ENCODE peak calls at places on chromosomes 2 and 18, in four cellular contexts. P, A, J and O are unnamed samples.

GRCh38 chr2:140122001-140122400 is 1341.8 kb upstream of the NXPH2 start:
- DNase-seq in A (no peak), P (peak), J (no peak), O (no peak)

GRCh38 chr2:236754234-236754924 is 184.8 kb downstream of the ACKR3 start:
- DNase-seq in P (no peak), J (no peak), A (no peak), O (no peak)

GRCh38 chr2:607172-607571 is 70.0 kb downstream of the TMEM18 start:
- DNase-seq in P (no peak), J (no peak), A (no peak), O (no peak)

GRCh38 chr2:225462945-225463344 is 63.4 kb downstream of the NYAP2 start:
- DNase-seq in P (no peak), A (no peak), J (no peak), O (no peak)

GRCh38 chr2:200670313-200670712 is 84.5 kb downstream of the AOX1 start:
- DNase-seq in A (no peak), J (no peak), P (no peak), O (no peak)

GRCh38 chr18:72206814-72207213 is 337.3 kb downstream of the CBLN2 start:
- DNase-seq in A (no peak), J (no peak), P (no peak), O (no peak)

GRCh38 chr2:194559964-194560363 is 1097.1 kb upstream of the SLC39A10 start:
- DNase-seq in P (no peak), A (no peak), J (no peak), O (no peak)

GRCh38 chr2:189624648-189625355 is 36.5 kb upstream of the ASNSD1 start:
- DNase-seq in J (no peak), P (peak), A (no peak), O (no peak)

GRCh38 chr2:169711751-169712509 is 17.7 kb downstream of the PHOSPHO2 start:
- DNase-seq in P (peak), J (peak), A (no peak), O (no peak)

GRCh38 chr2:84731185-84731584 is 149.7 kb downstream of the TRABD2A start:
- DNase-seq in J (no peak), A (no peak), P (no peak), O (no peak)
- TF ChIP-seq JUN in J (no peak), A (no peak), P (no peak), O (no peak)

GRCh38 chr2:159128191-159128590 is 158.3 kb downstream of the WDSUB1 start:
- DNase-seq in A (no peak), J (no peak), P (no peak), O (no peak)

GRCh38 chr2:159129807-159130206 is 156.7 kb downstream of the WDSUB1 start:
- DNase-seq in J (no peak), P (no peak), A (no peak), O (no peak)

GRCh38 chr2:159130302-159130701 is 156.2 kb downstream of the WDSUB1 start:
- DNase-seq in A (no peak), P (no peak), J (peak), O (no peak)

GRCh38 chr2:159131267-159131790 is 155.2 kb downstream of the WDSUB1 start:
- DNase-seq in J (no peak), P (no peak), A (no peak), O (no peak)

DNA sequence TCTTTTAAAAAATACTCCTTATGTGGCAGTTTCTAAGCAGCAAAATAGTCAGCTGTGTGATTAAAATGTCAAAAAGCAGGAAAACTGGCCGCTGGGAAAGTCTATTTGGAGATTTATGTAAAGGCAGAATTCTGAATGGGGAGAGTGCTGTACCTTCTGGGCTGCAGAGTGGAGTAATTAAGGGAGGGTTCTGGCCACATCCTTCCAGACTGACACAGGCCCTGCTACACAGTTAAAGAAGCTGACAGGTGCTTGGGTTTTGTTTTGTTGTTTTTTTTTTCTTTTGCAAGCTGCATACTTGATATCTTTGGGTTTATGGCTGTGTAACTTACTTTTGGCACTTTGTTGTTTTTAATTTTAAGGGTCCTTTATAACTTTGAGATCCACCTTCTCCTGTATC is 157.2 kb downstream of the WDSUB1 start:
- DNase-seq in P (no peak), A (no peak), J (no peak), O (no peak)
- TF ChIP-seq SP1 in P (no peak), A (no peak), J (no peak), O (no peak)

GRCh38 chr18:49022311-49023280 is 71.8 kb upstream of the SMAD7 start:
- DNase-seq in J (no peak), A (no peak), P (no peak), O (no peak)

GRCh38 chr18:49024808-49025361 is 74.1 kb upstream of the SMAD7 start:
- DNase-seq in J (no peak), A (peak), P (no peak), O (no peak)

GRCh38 chr18:49024408-49024807 is 73.6 kb upstream of the SMAD7 start:
- DNase-seq in P (no peak), A (peak), J (no peak), O (no peak)

GRCh38 chr18:49023281-49023937 is 72.6 kb upstream of the SMAD7 start:
- DNase-seq in A (no peak), J (no peak), P (no peak), O (no peak)

GRCh38 chr18:49023938-49024341 is 73.2 kb upstream of the SMAD7 start:
- DNase-seq in P (no peak), J (no peak), A (peak), O (no peak)
- TF ChIP-seq JUN in P (no peak), J (no peak), A (no peak), O (no peak)

GRCh38 chr2:173580869-173581268 is 226.2 kb downstream of the CDCA7 start:
- DNase-seq in A (no peak), J (no peak), P (no peak), O (no peak)
- TF ChIP-seq SP1 in A (no peak), J (no peak), P (no peak), O (no peak)

DNA sequence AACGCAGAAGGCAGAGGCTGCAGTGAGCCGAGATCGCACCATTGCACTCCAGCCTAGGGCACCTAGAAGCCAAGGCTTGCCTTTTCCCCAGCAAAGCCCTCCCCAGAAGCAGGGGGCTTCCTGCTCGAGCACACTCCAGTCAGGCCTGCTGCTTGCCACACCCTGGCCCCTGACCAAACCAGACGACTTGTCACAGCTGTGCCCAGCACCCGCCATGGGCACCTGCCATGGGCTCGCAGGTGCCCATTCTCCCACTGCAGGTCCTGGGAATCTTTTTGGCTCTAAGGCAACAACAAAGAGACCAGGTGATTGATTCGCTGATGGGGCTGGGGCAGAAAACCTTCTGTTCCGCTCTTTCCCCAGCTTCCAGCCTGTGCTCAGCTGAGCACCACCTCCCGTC is 4.9 kb downstream of the KCNK3 start:
- DNase-seq in J (no peak), P (no peak), A (no peak), O (no peak)
- TF ChIP-seq JUN in J (no peak), P (no peak), A (no peak), O (no peak)

DNA sequence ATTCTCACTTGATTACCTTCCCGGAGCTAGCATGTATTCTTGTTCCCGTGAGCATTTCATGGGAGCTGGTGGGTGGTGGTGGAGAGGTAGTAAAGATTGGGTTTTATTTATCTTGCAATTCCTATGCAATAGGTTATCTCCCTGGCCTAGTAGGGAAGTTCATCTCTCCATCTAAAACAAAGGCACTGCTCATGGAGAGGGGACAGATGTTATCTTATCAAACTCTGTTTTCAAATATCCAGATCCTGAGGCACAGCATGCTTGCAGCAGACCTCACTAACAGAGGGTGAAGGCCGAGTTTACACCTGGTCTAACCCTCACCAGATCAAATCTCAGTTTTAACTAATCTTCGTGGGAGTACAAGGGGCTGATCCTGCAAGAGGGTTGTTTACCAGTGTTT is 98.9 kb downstream of the CYRIA start:
- DNase-seq in J (no peak), A (no peak), P (no peak), O (no peak)
- TF ChIP-seq SP1 in J (no peak), A (no peak), P (no peak), O (no peak)